ENCODE peak calls at places on chromosome 10, in ten cellular contexts. B is NCI-H2107; D is GM13976; H is upper lobe of right lung; S is stimulated activated CD8-positive, alpha-beta memory T cell treated with anti-CD3 and anti-CD28 coated beads, Interleukin-4, amount 100 ng/mL, for 24 hours; W is astrocyte of the hippocampus; K is epithelial cell of esophagus; J is activated CD4-positive, alpha-beta T cell treated with anti-CD3 and anti-CD28 coated beads for 48 hours; Y is GM12865; F is H9. R is an unnamed sample.

GRCh38 chr10:132632851-132633684 is 95.5 kb downstream of the INPP5A start:
- DNase-seq in J (peak), K (no peak), S (no peak), D (no peak), B (no peak), Y (no peak), W (peak), F (no peak), H (peak), R (no peak)

GRCh38 chr10:71138126-71138860 is 74.1 kb upstream of the UNC5B start:
- DNase-seq in F (peak), K (no peak), W (peak), H (no peak), J (no peak), B (peak), D (no peak), Y (no peak), S (no peak), R (no peak)

GRCh38 chr10:130080461-130080814 is 30.2 kb downstream of the C10orf143 start:
- DNase-seq in W (no peak), K (no peak), J (no peak), F (no peak), Y (no peak), D (no peak), S (no peak), B (no peak), H (no peak), R (no peak)

GRCh38 chr10:132229834-132230556 is 43.2 kb downstream of the DPYSL4 start:
- DNase-seq in J (peak), F (no peak), D (peak), S (peak), H (peak), W (no peak), K (no peak), Y (peak), B (no peak), R (no peak)

GRCh38 chr10:113945687-113946085 is 91.2 kb downstream of the NHLRC2 start:
- DNase-seq in D (no peak), S (no peak), F (no peak), B (no peak), W (no peak), Y (no peak), J (no peak), K (no peak), H (no peak), R (peak)

GRCh38 chr10:24962998-24963397 is 10.6 kb upstream of the PRTFDC1 start:
- DNase-seq in F (no peak), S (no peak), K (peak), W (peak), B (no peak), H (no peak), J (peak), Y (no peak), D (no peak), R (peak)

GRCh38 chr10:3955954-3956617 is 171.1 kb upstream of the KLF6 start:
- DNase-seq in B (peak), D (no peak), H (no peak), F (peak), W (no peak), Y (no peak), J (no peak), K (no peak), S (no peak), R (peak)

GRCh38 chr10:31317171-31317570 is 1.8 kb upstream of the ZEB1 start:
- DNase-seq in S (no peak), W (no peak), J (no peak), B (no peak), H (no peak), K (no peak), F (no peak), Y (no peak), D (no peak), R (no peak)

GRCh38 chr10:13352519-13352918 is 4.4 kb upstream of the SEPHS1 start:
- DNase-seq in D (peak), F (peak), S (no peak), Y (peak), K (no peak), H (no peak), W (no peak), J (peak), B (no peak), R (no peak)

GRCh38 chr10:17216901-17217395 is 11.1 kb upstream of the VIM start:
- DNase-seq in J (no peak), S (no peak), K (no peak), W (no peak), D (no peak), Y (no peak), F (no peak), H (no peak), B (no peak), R (no peak)

GRCh38 chr10:31467791-31468535 is 148.9 kb downstream of the ZEB1 start:
- DNase-seq in H (peak), J (peak), W (no peak), K (peak), Y (peak), D (peak), S (no peak), F (peak), B (peak), R (peak)

GRCh38 chr10:131260031-131260430 is 51.5 kb downstream of the TCERG1L start:
- DNase-seq in J (no peak), D (no peak), W (no peak), B (no peak), F (no peak), S (no peak), H (no peak), K (no peak), Y (no peak), R (no peak)

GRCh38 chr10:89515031-89515841 is 20.2 kb downstream of the SLC16A12 start:
- DNase-seq in K (peak), H (no peak), D (no peak), B (no peak), F (no peak), W (peak), J (no peak), Y (no peak), S (no peak), R (no peak)

GRCh38 chr10:14658331-14659122 is 116.2 kb downstream of the FAM107B start:
- DNase-seq in W (peak), H (no peak), S (no peak), K (peak), J (no peak), D (no peak), B (no peak), F (no peak), Y (peak), R (peak)

GRCh38 chr10:58396057-58396456 is 10.8 kb downstream of the TFAM start:
- DNase-seq in Y (no peak), W (no peak), D (no peak), K (no peak), S (no peak), J (no peak), B (no peak), H (no peak), F (no peak), R (no peak)

R was measured in DMS53.